ENCODE peak calls at places on chromosomes 16 and 17, in nine cellular contexts. B, G, H, U, O, Y, T, D and F are unnamed samples. For H3K4me1, the result is how much of the 10 kb centered on the place peaks cover.

GRCh38 chr16:66451548-66451947 is 24.5 kb downstream of the BEAN1 start:
- DNase-seq in D (no peak), U (no peak), O (no peak), G (no peak), Y (no peak), H (no peak), B (no peak), T (no peak), F (no peak)

GRCh38 chr17:39928868-39929651 is 1.5 kb downstream of the LRRC3C start:
- DNase-seq in O (no peak), D (no peak), U (peak), T (no peak), B (no peak), G (no peak), Y (peak), H (peak), F (no peak)

GRCh38 chr17:8091033-8091687 is 3.6 kb upstream of the ALOX12B start:
- DNase-seq in H (no peak), D (no peak), T (no peak), G (no peak), B (no peak), Y (no peak), O (no peak), U (no peak), F (no peak)

GRCh38 chr17:81978901-81979298 is 1.5 kb downstream of the ASPSCR1 start:
- DNase-seq in U (no peak), B (no peak), O (peak), T (no peak), G (no peak), H (no peak), D (no peak), Y (no peak), F (no peak)

GRCh38 chr17:71753070-71753469 is 367.8 kb upstream of the SOX9 start:
- DNase-seq in T (no peak), B (no peak), Y (no peak), D (no peak), U (no peak), G (no peak), H (no peak), O (no peak), F (no peak)

GRCh38 chr16:23236983-23237382 is 54.4 kb downstream of the SCNN1G start:
- DNase-seq in T (no peak), H (no peak), D (no peak), B (no peak), Y (no peak), O (no peak), G (no peak), U (no peak), F (no peak)

GRCh38 chr16:69201787-69202186 is 14.8 kb downstream of the SNTB2 start:
- DNase-seq in U (no peak), Y (peak), T (no peak), G (no peak), D (no peak), H (no peak), B (no peak), O (no peak), F (no peak)

GRCh38 chr16:2786061-2786825 is 1.1 kb downstream of the PRSS33 start:
- DNase-seq in Y (no peak), G (no peak), H (no peak), T (peak), B (no peak), O (no peak), D (no peak), U (no peak), F (no peak)

GRCh38 chr17:79365361-79365760 is 245.5 kb downstream of the RBFOX3 start:
- DNase-seq in T (no peak), Y (no peak), H (no peak), U (no peak), O (no peak), D (no peak), G (no peak), B (no peak), F (no peak)

GRCh38 chr16:68374961-68375660 is 64.3 kb downstream of the PRMT7 start:
- DNase-seq in G (no peak), H (peak), Y (no peak), D (no peak), U (no peak), B (no peak), T (no peak), O (no peak), F (peak)

GRCh38 chr16:68264128-68265077 is at the start of gene SLC7A6:
- DNase-seq in H (peak), U (peak), G (peak), O (peak), Y (peak), T (peak), D (peak), B (no peak), F (peak)

GRCh38 chr17:19464033-19465026 is 53.3 kb downstream of the RNF112 start:
- DNase-seq in T (peak), H (no peak), B (no peak), U (no peak), Y (no peak), D (peak), G (peak), O (peak), F (no peak)

GRCh38 chr16:53087101-53087500 is 32.3 kb downstream of the CHD9 start:
- DNase-seq in G (no peak), O (no peak), U (no peak), H (no peak), B (no peak), Y (no peak), D (no peak), T (no peak), F (no peak)

GRCh38 chr16:2664522-2665096 is 17.7 kb upstream of the KCTD5 start:
- DNase-seq in H (no peak), T (no peak), Y (no peak), O (peak), B (no peak), G (no peak), D (no peak), U (no peak), F (no peak)

GRCh38 chr17:12231027-12231682 is 210.5 kb downstream of the MAP2K4 start:
- DNase-seq in T (no peak), O (no peak), Y (no peak), D (no peak), B (peak), G (no peak), H (peak), U (no peak), F (no peak)

GRCh38 chr17:79617740-79618382 is 7.0 kb upstream of the RBFOX3 start:
- DNase-seq in D (no peak), U (no peak), H (no peak), Y (no peak), T (no peak), O (no peak), G (no peak), B (no peak), F (no peak)

DNA sequence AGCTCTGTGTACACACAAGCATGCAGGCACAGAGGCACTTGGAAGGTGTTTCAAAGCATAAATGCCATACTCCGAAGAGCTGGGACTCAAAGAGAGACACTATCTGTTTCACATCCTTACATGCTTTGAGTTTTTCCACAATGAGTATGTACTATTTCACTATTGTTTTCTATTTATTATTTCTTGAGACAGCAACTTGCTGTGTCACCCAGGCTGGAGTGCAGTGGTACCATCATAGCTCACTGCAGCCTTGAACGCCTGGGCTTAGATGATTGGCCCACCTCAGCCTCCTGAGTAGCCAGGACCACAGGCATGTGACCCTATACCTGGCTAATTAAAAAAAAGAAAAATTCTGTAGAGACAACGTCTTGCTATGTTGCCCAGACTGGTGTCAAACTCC is 31.6 kb downstream of the CYB5D2 start:
- DNase-seq in B (no peak), T (no peak), O (no peak), Y (no peak), D (no peak), U (no peak), H (no peak), G (no peak), F (no peak)
- H3K4me1 ChIP-seq in B (under half), T (under half), O (under half), Y (under half), D (under half), U (under half), H (under half), G (under half), F (under half)

GRCh38 chr17:73368085-73368631 is 56.4 kb upstream of the CDC42EP4 start:
- DNase-seq in D (no peak), G (no peak), B (no peak), O (no peak), Y (no peak), T (no peak), H (no peak), U (no peak), F (no peak)

GRCh38 chr17:73363788-73364522 is 52.2 kb upstream of the CDC42EP4 start:
- DNase-seq in Y (no peak), D (no peak), U (no peak), H (no peak), O (no peak), G (no peak), B (no peak), T (no peak), F (no peak)

GRCh38 chr17:73369126-73369525 is 57.3 kb upstream of the CDC42EP4 start:
- DNase-seq in H (no peak), Y (no peak), O (peak), U (peak), D (peak), B (no peak), T (no peak), G (no peak), F (no peak)

GRCh38 chr17:73365203-73365933 is 53.6 kb upstream of the CDC42EP4 start:
- DNase-seq in O (no peak), U (no peak), D (peak), Y (no peak), H (no peak), B (no peak), G (no peak), T (peak), F (no peak)

GRCh38 chr17:73365934-73366623 is 54.3 kb upstream of the CDC42EP4 start:
- DNase-seq in T (peak), H (no peak), G (peak), D (peak), B (no peak), Y (no peak), U (peak), O (no peak), F (peak)
- TF ChIP-seq POLR2A in T (no peak), H (no peak), G (no peak), D (no peak), B (no peak), Y (no peak), U (no peak), O (no peak), F (no peak)

GRCh38 chr16:84594725-84595038 is 23.2 kb downstream of the COTL1 start:
- DNase-seq in Y (no peak), U (no peak), G (no peak), D (no peak), O (no peak), T (no peak), B (no peak), H (no peak), F (no peak)

GRCh38 chr16:84596161-84596560 is 21.7 kb downstream of the COTL1 start:
- DNase-seq in Y (no peak), B (no peak), T (no peak), H (no peak), D (no peak), G (no peak), O (no peak), U (no peak), F (no peak)

GRCh38 chr16:84595052-84595481 is 22.8 kb downstream of the COTL1 start:
- DNase-seq in D (no peak), T (no peak), B (no peak), U (no peak), G (no peak), Y (no peak), O (peak), H (no peak), F (no peak)

GRCh38 chr16:84592718-84593117 is 25.2 kb downstream of the COTL1 start:
- DNase-seq in O (no peak), D (no peak), B (no peak), Y (no peak), T (no peak), H (no peak), U (peak), G (no peak), F (no peak)

GRCh38 chr16:84593825-84594724 is 23.8 kb downstream of the COTL1 start:
- DNase-seq in B (no peak), D (peak), O (peak), U (peak), Y (no peak), G (no peak), H (no peak), T (peak), F (peak)
- H3K4me1 ChIP-seq in B (under half), D (under half), O (under half), U (under half), Y (under half), G (under half), H (under half), T (under half), F (under half)

DNA sequence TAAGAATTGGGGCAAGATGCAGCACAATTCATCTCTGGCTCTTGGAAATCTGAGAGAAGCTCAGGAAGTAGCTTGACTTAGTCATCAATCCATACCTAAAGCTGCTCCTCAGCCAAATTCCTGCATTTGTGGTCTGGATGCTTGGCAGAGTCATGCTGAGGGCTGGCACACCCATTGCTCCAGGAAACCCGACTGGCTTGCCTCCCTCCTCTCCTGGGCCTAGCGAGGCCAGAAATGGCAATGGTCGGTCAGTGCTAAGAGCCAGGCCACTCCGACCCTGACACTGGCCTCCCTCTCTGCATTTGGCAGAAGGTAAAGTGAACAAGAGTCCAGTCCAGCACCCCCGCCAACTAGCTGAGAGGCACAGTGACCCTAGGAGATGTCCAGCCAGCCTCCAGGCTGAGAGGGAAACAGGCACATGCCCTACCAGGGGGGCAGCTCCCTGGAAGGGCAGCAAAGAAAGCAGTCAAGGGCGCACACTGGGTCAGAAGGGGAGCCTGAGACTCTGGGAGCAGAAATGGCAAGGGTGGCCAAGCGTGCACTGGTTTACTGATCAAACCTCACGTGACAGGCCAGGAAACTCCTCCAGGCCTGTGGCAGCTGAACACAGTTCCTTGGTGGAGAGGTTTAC is 10.0 kb downstream of the POLDIP2 start:
- DNase-seq in B (no peak), U (no peak), O (peak), D (peak), H (no peak), G (no peak), T (no peak), Y (no peak), F (no peak)
- TF ChIP-seq POLR2A in B (no peak), U (peak), O (no peak), D (no peak), H (no peak), G (no peak), T (no peak), Y (peak), F (no peak)

DNA sequence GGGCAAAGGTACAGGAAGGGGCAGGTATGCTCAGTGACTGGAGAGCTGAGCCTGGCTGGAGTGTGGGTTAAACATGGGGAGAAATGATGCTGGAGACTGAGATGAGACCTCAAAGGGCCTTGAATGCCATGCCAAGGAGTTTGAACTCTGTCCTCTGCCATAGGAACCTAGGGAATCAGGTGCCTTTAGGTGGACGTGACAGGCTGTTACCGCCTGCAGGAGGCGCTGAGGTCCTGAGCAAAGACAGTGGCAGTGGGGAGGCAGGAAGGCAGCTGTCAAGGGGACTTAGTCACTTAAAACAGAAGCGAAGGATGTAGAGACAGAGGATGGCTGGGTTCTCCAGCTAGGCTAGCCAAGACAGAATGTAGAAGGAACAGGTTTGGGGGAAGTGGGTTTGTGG is 9.1 kb downstream of the PSMB3 start:
- DNase-seq in H (peak), G (no peak), D (no peak), U (peak), T (no peak), B (no peak), O (no peak), Y (peak), F (no peak)
- H3K4me1 ChIP-seq in H (under half), G (under half), D (under half), U (under half), T (under half), B (under half), O (under half), Y (under half), F (under half)